ENCODE peak calls at places on chromosomes 12 and 14, in eight cellular contexts. V is WTC11, F is endodermal cell, G is tibial nerve, L is BJ, S is epithelial cell of esophagus, U is endothelial cell, J is astrocyte of the cerebellum. T is an unnamed sample.

GRCh38 chr14:22547948-22548750 is 40.9 kb downstream of the DAD1 start:
- DNase-seq in V (no peak), F (no peak), G (no peak), L (no peak), S (no peak), U (no peak), J (no peak), T (no peak)

GRCh38 chr14:30507209-30507608 is 51.7 kb upstream of the G2E3 start:
- DNase-seq in V (no peak), F (no peak), G (no peak), L (no peak), S (no peak), U (no peak), J (no peak), T (no peak)

GRCh38 chr12:85253823-85254222 is 26.2 kb upstream of the ALX1 start:
- DNase-seq in V (no peak), F (no peak), G (no peak), L (no peak), S (peak; percentile 17), U (no peak), J (no peak), T (no peak)

GRCh38 chr14:90858511-90858910 is 42.3 kb upstream of the TTC7B start:
- DNase-seq in V (no peak), F (no peak), G (no peak), L (no peak), S (no peak), U (no peak), J (no peak), T (no peak)

GRCh38 chr12:71503579-71504470 is 64.2 kb downstream of the LGR5 start:
- DNase-seq in V (no peak), F (no peak), G (no peak), L (no peak), S (no peak), U (no peak), J (peak; percentile 11), T (no peak)

GRCh38 chr12:31368666-31369361 is 42.9 kb upstream of the SINHCAF start:
- DNase-seq in V (peak; percentile 33), F (peak; percentile 83), G (no peak), L (no peak), S (no peak), U (no peak), J (no peak), T (no peak)

GRCh38 chr12:96425321-96425720 is 25.1 kb upstream of the CDK17 start:
- DNase-seq in V (no peak), F (no peak), G (no peak), L (peak; percentile 91), S (peak; percentile 78), U (no peak), J (peak; percentile 82), T (peak; percentile 91)

GRCh38 chr14:104293231-104293841 is 154.9 kb downstream of the KIF26A start:
- DNase-seq in V (peak; percentile 9), F (peak; percentile 60), G (no peak), L (no peak), S (no peak), U (no peak), J (no peak), T (no peak)

GRCh38 chr12:116339062-116339461 is 61.6 kb upstream of the MED13L start:
- DNase-seq in V (no peak), F (no peak), G (no peak), L (no peak), S (no peak), U (no peak), J (no peak), T (no peak)

GRCh38 chr12:74170645-74171477 is 366.8 kb upstream of the ATXN7L3B start:
- DNase-seq in V (no peak), F (no peak), G (no peak), L (no peak), S (no peak), U (no peak), J (no peak), T (no peak)

GRCh38 chr14:77183896-77184295 is 2.3 kb downstream of the TMEM63C start:
- DNase-seq in V (no peak), F (no peak), G (no peak), L (no peak), S (no peak), U (no peak), J (no peak), T (no peak)

GRCh38 chr14:51507556-51508511 is 143.9 kb upstream of the FRMD6 start:
- DNase-seq in V (no peak), F (no peak), G (peak; percentile 56), L (peak; percentile 69), S (no peak), U (no peak), J (peak; percentile 68), T (peak; percentile 84)

GRCh38 chr14:93016275-93016845 is 93.4 kb downstream of the CHGA start:
- DNase-seq in V (no peak), F (no peak), G (no peak), L (no peak), S (no peak), U (no peak), J (no peak), T (no peak)

GRCh38 chr12:59678759-59679411 is 83.1 kb downstream of the SLC16A7 start:
- DNase-seq in V (no peak), F (no peak), G (no peak), L (no peak), S (no peak), U (no peak), J (no peak), T (no peak)

GRCh38 chr14:99698642-99699041 is 14.5 kb downstream of the CYP46A1 start:
- DNase-seq in V (no peak), F (no peak), G (no peak), L (no peak), S (no peak), U (no peak), J (no peak), T (no peak)

GRCh38 chr12:131597327-131597726 is 113.6 kb upstream of the SFSWAP start:
- DNase-seq in V (no peak), F (no peak), G (no peak), L (no peak), S (no peak), U (no peak), J (no peak), T (no peak)

GRCh38 chr12:4256043-4256826 is 17.3 kb upstream of the CCND2 start:
- DNase-seq in V (no peak), F (no peak), G (no peak), L (no peak), S (peak; percentile 60), U (no peak), J (no peak), T (no peak)

GRCh38 chr12:114614040-114614439 is 69.9 kb downstream of the TBX3 start:
- DNase-seq in V (no peak), F (no peak), G (no peak), L (no peak), S (no peak), U (no peak), J (no peak), T (no peak)

GRCh38 chr12:65902504-65902903 is 78.2 kb downstream of the HMGA2 start:
- DNase-seq in V (no peak), F (no peak), G (no peak), L (no peak), S (peak; percentile 58), U (no peak), J (no peak), T (peak; percentile 33)

GRCh38 chr14:60722836-60723217 is 1.3 kb downstream of the SIX4 start:
- DNase-seq in V (peak; percentile 60), F (no peak), G (no peak), L (no peak), S (no peak), U (no peak), J (no peak), T (peak; percentile 58)

GRCh38 chr12:126507231-126507630 is 1442.0 kb downstream of the AACS start:
- DNase-seq in V (no peak), F (no peak), G (no peak), L (no peak), S (no peak), U (no peak), J (no peak), T (no peak)

GRCh38 chr14:71319646-71320045 is 412.4 kb downstream of the PCNX1 start:
- DNase-seq in V (no peak), F (no peak), G (no peak), L (no peak), S (peak; percentile 29), U (no peak), J (no peak), T (no peak)

DNA sequence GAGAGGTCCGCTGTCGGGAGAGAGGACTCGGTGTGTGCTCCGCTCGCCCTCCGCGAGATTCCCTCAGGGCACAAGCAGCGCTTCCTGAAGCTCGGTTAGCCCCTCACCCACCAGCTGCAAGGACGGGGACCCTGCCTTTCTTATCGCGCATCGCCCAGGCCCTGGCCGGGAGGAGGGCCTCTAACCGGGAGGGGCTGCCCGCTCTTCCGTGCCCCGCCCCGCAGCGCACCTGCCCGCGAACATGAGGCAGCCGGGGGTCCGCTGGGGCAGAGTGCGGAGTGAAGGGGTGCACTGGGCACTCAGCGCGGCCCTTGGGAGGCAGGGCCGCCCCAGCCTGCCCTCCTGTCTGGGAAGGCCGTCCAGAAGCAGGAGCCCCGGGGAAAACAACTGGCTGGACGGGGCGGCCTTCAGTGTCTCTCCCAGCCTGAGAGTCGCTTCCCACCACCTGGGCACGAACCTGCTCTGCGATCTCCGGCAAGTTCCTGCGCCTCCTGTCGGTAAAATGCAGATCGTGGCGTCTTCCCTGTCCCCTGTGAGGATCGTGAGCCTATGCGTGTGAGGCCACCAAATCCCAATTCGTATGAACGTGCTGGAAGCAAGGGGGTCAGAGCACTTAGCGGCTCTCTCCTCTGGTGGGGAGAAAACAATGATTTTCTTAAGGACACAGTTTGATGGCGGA is 28.0 kb upstream of the ADIPOR2 start:
- DNase-seq in V (peak; percentile 91), F (peak; percentile 99), G (no peak), L (no peak), S (peak; percentile 74), U (peak; percentile 58), J (no peak), T (peak; percentile 18)
- TF ChIP-seq CTCF in V (peak; percentile 53), F (peak; percentile 100), G (no peak), L (peak; percentile 44), S (peak; percentile 60), U (peak; percentile 35), J (peak; percentile 53), T (peak; percentile 37)

DNA sequence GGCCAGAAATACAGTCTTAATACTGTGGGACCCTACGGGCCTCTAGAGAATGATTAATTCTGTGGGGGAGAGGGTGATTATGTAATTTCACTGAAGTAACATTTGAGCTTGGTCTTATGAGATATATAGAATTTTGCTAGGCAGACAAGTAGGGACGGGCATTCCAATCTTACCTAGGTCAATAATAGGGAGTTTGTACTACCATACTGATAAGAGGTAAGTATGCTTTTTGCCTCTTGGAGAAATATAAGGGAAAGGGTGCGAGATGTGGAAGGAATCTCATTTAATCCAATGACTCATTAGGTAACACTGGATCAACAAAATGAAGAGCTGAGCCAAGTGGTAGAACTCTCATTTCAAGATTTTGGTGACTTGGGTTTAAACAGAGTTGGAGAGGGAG is 5.2 kb downstream of the RAB5B start:
- DNase-seq in V (no peak), F (no peak), G (no peak), L (no peak), S (no peak), U (no peak), J (no peak), T (no peak)
- TF ChIP-seq CTCF in V (no peak), F (no peak), G (no peak), L (no peak), S (no peak), U (no peak), J (no peak), T (no peak)

GRCh38 chr14:26960049-26960688 is 362.3 kb upstream of the NOVA1 start:
- DNase-seq in V (no peak), F (peak; percentile 48), G (no peak), L (no peak), S (peak; percentile 15), U (peak; percentile 6), J (no peak), T (no peak)
- TF ChIP-seq CTCF in V (no peak), F (no peak), G (no peak), L (no peak), S (no peak), U (no peak), J (no peak), T (no peak)

GRCh38 chr12:122150127-122150681 is 23.8 kb downstream of the IL31 start:
- DNase-seq in V (no peak), F (no peak), G (no peak), L (no peak), S (no peak), U (no peak), J (no peak), T (no peak)
- TF ChIP-seq CTCF in V (no peak), F (no peak), G (no peak), L (no peak), S (no peak), U (no peak), J (no peak), T (no peak)

T was measured in astrocyte of the spinal cord.